ENCODE peak calls at places on chromosomes 7 and 10, in seven cellular contexts. X is left cardiac atrium; C is GM03348; D is GM06990; Z is natural killer cell treated with Interleukin-12 subunit alpha and Interleukin-12 subunit beta and Interleukin-15 and Interleukin-18, amount 100 ng/mL, for 72 hours; G is WERI-Rb-1; M is GM23338. T is an unnamed sample.

GRCh38 chr7:54542920-54543539 is 855 bp downstream of the VSTM2A start:
- DNase-seq in D (no peak), G (no peak), M (peak; percentile 71), Z (no peak), C (peak; percentile 35), X (no peak), T (no peak)

GRCh38 chr10:76743169-76743568 is 894.4 kb downstream of the KCNMA1 start:
- DNase-seq in C (peak; percentile 7), G (no peak), D (no peak), X (no peak), Z (no peak), M (no peak), T (no peak)

GRCh38 chr7:129482781-129483180 is 19.6 kb upstream of the SMKR1 start:
- DNase-seq in G (no peak), C (no peak), M (no peak), Z (no peak), D (no peak), X (no peak), T (no peak)

GRCh38 chr7:154532771-154533170 is 470.2 kb downstream of the PAXIP1 start:
- DNase-seq in C (no peak), M (no peak), X (no peak), Z (no peak), D (no peak), G (no peak), T (no peak)

GRCh38 chr7:51314726-51315125 is 1.9 kb downstream of the COBL start:
- DNase-seq in C (no peak), G (no peak), M (no peak), X (no peak), Z (no peak), D (no peak), T (no peak)

GRCh38 chr10:16644146-16644545 is 122.5 kb upstream of the C1QL3 start:
- DNase-seq in G (no peak), Z (no peak), C (no peak), D (no peak), X (no peak), M (no peak), T (peak; percentile 34)

GRCh38 chr10:133062635-133063034 is 25.1 kb upstream of the ADGRA1 start:
- DNase-seq in D (no peak), M (no peak), G (no peak), Z (no peak), X (no peak), C (no peak), T (no peak)

GRCh38 chr10:17375936-17376584 is 78.3 kb downstream of the ST8SIA6 start:
- DNase-seq in Z (no peak), M (peak; percentile 81), X (no peak), D (peak; percentile 3), G (peak; percentile 14), C (peak; percentile 7), T (no peak)

GRCh38 chr7:83936056-83936703 is 258.4 kb downstream of the SEMA3A start:
- DNase-seq in X (peak; percentile 47), Z (no peak), M (peak; percentile 87), G (peak; percentile 55), D (no peak), C (peak; percentile 69), T (peak; percentile 68)

GRCh38 chr10:43259981-43260761 is 6.7 kb downstream of the RASGEF1A start:
- DNase-seq in C (peak; percentile 27), X (no peak), M (no peak), D (no peak), G (no peak), Z (no peak), T (no peak)

GRCh38 chr10:11757820-11758463 is 15.8 kb downstream of the ECHDC3 start:
- DNase-seq in M (peak; percentile 85), G (peak; percentile 79), X (peak; percentile 89), D (peak; percentile 70), C (peak; percentile 90), Z (peak; percentile 76), T (peak; percentile 76)

GRCh38 chr7:108203433-108204002 is 73.4 kb upstream of the LAMB4 start:
- DNase-seq in X (no peak), D (peak; percentile 31), Z (no peak), C (no peak), G (no peak), M (no peak), T (no peak)

GRCh38 chr7:150910996-150911422 is 58.7 kb downstream of the AOC1 start:
- DNase-seq in G (no peak), C (no peak), Z (no peak), M (peak; percentile 7), X (no peak), D (no peak), T (no peak)

GRCh38 chr7:131015131-131015954 is 281.3 kb upstream of the KLF14 start:
- DNase-seq in D (no peak), Z (no peak), M (no peak), G (no peak), X (no peak), C (peak; percentile 38), T (peak; percentile 72)

GRCh38 chr7:157691521-157692155 is 354.8 kb downstream of the DNAJB6 start:
- DNase-seq in G (peak; percentile 8), C (no peak), M (no peak), X (no peak), D (no peak), Z (peak; percentile 49), T (no peak)

GRCh38 chr7:30188806-30189205 is 54.0 kb downstream of the MTURN start:
- DNase-seq in M (no peak), G (no peak), C (no peak), X (no peak), Z (no peak), D (no peak), T (no peak)

GRCh38 chr10:122271076-122271475 is at the start of gene BTBD16:
- DNase-seq in Z (no peak), X (no peak), G (no peak), D (no peak), M (no peak), C (no peak), T (no peak)

GRCh38 chr7:151367304-151367703 is 25.7 kb downstream of the NUB1 start:
- DNase-seq in Z (no peak), X (no peak), G (no peak), C (no peak), D (no peak), M (no peak), T (peak; percentile 40)

GRCh38 chr10:132461683-132462231 is 64.8 kb downstream of the PWWP2B start:
- DNase-seq in D (no peak), M (no peak), C (no peak), X (peak; percentile 23), Z (no peak), G (no peak), T (no peak)

GRCh38 chr7:126727930-126728331 is 524.8 kb downstream of the GRM8 start:
- DNase-seq in G (no peak), X (no peak), C (peak; percentile 9), D (no peak), Z (no peak), M (no peak), T (no peak)

GRCh38 chr10:114402871-114403544 is 1.3 kb downstream of the AFAP1L2 start:
- DNase-seq in M (peak; percentile 67), D (no peak), X (no peak), C (no peak), Z (no peak), G (no peak), T (no peak)

GRCh38 chr7:98203261-98203963 is 7.8 kb upstream of the BHLHA15 start:
- DNase-seq in M (no peak), Z (no peak), X (no peak), G (no peak), D (peak; percentile 77), C (no peak), T (no peak)

GRCh38 chr7:510061-510481 is 9.6 kb downstream of the PDGFA start:
- DNase-seq in Z (no peak), D (no peak), C (no peak), G (no peak), X (no peak), M (no peak), T (no peak)

GRCh38 chr7:133739817-133740216 is 387.3 kb upstream of the LRGUK start:
- DNase-seq in D (no peak), X (no peak), M (no peak), G (no peak), Z (no peak), C (no peak), T (no peak)

GRCh38 chr10:112395809-112396530 is 22.1 kb downstream of the ACSL5 start:
- DNase-seq in G (no peak), M (no peak), D (no peak), X (no peak), Z (no peak), C (no peak), T (no peak)

GRCh38 chr7:143519411-143520131 is 41.9 kb downstream of the TAS2R41 start:
- DNase-seq in Z (no peak), G (no peak), M (no peak), X (peak; percentile 18), C (no peak), D (no peak), T (no peak)

GRCh38 chr7:72603073-72603472 is 190.9 kb upstream of the CALN1 start:
- DNase-seq in C (no peak), Z (no peak), M (no peak), G (no peak), D (no peak), X (no peak), T (no peak)

GRCh38 chr7:102117743-102118142 is 168.9 kb upstream of the SH2B2 start:
- DNase-seq in G (no peak), Z (no peak), M (no peak), X (no peak), C (peak; percentile 84), D (no peak), T (peak; percentile 67)

GRCh38 chr7:25456467-25457171 is 228.3 kb upstream of the NPVF start:
- DNase-seq in C (no peak), D (no peak), Z (no peak), M (peak; percentile 20), G (peak; percentile 38), X (peak; percentile 44), T (no peak)

GRCh38 chr10:130720235-130720634 is 584.0 kb downstream of the GLRX3 start:
- DNase-seq in X (no peak), G (no peak), M (no peak), Z (no peak), C (no peak), D (no peak), T (no peak)

GRCh38 chr7:85554294-85554877 is 367.5 kb upstream of the SEMA3D start:
- DNase-seq in D (peak; percentile 1), C (peak; percentile 33), Z (no peak), X (no peak), M (peak; percentile 77), G (peak; percentile 10), T (peak; percentile 76)

GRCh38 chr10:11036424-11037011 is 18.8 kb downstream of the CELF2 start:
- DNase-seq in G (peak; percentile 31), D (no peak), C (peak; percentile 78), Z (no peak), M (peak; percentile 77), X (no peak), T (peak; percentile 35)

GRCh38 chr7:490461-491291 is 29.0 kb downstream of the PDGFA start:
- DNase-seq in D (peak; percentile 26), G (peak; percentile 36), X (no peak), Z (peak; percentile 52), M (no peak), C (no peak), T (no peak)

GRCh38 chr7:90629306-90629918 is 33.3 kb downstream of the CDK14 start:
- DNase-seq in M (peak; percentile 84), D (no peak), Z (no peak), G (peak; percentile 25), X (no peak), C (peak; percentile 78), T (peak; percentile 60)

GRCh38 chr7:81299272-81299671 is 380.4 kb upstream of the SEMA3C start:
- DNase-seq in C (peak; percentile 79), G (no peak), M (no peak), Z (no peak), X (no peak), D (no peak), T (peak; percentile 96)